ENCODE peak calls at places on chromosome 22, in nine cellular contexts. One of them, this sample, is unnamed.

GRCh38 chr22:39185601-39186012 is 33.1 kb upstream of the CBX7 start:
- DNase-seq in AG10803: peak
- DNase-seq in amygdala: peak
- DNase-seq in GM20000: no peak
- DNase-seq in astrocyte of the cerebellum: no peak
- DNase-seq in SW480: no peak
- DNase-seq in K562: peak
- DNase-seq in effector CD4-positive, alpha-beta T cell: no peak
- DNase-seq in EL: no peak
- DNase-seq in this sample: no peak

GRCh38 chr22:47996446-47996857 is 1234.0 kb downstream of the TBC1D22A start:
- DNase-seq in AG10803: no peak
- DNase-seq in amygdala: no peak
- DNase-seq in GM20000: no peak
- DNase-seq in astrocyte of the cerebellum: no peak
- DNase-seq in SW480: no peak
- DNase-seq in K562: no peak
- DNase-seq in effector CD4-positive, alpha-beta T cell: no peak
- DNase-seq in EL: no peak
- DNase-seq in this sample: no peak

GRCh38 chr22:36433318-36434231 is 45.8 kb upstream of the MYH9 start:
- DNase-seq in AG10803: no peak
- DNase-seq in amygdala: no peak
- DNase-seq in GM20000: no peak
- DNase-seq in astrocyte of the cerebellum: no peak
- DNase-seq in SW480: no peak
- DNase-seq in K562: no peak
- DNase-seq in effector CD4-positive, alpha-beta T cell: no peak
- DNase-seq in EL: no peak
- DNase-seq in this sample: no peak

GRCh38 chr22:29427176-29427760 is 11.1 kb upstream of the RFPL1 start:
- DNase-seq in AG10803: no peak
- DNase-seq in amygdala: no peak
- DNase-seq in GM20000: no peak
- DNase-seq in astrocyte of the cerebellum: no peak
- DNase-seq in SW480: no peak
- DNase-seq in K562: no peak
- DNase-seq in effector CD4-positive, alpha-beta T cell: no peak
- DNase-seq in EL: no peak
- DNase-seq in this sample: no peak

GRCh38 chr22:46592390-46592872 is 27.8 kb upstream of the GRAMD4 start:
- DNase-seq in AG10803: peak
- DNase-seq in amygdala: peak
- DNase-seq in GM20000: peak
- DNase-seq in astrocyte of the cerebellum: peak
- DNase-seq in SW480: peak
- DNase-seq in K562: peak
- DNase-seq in effector CD4-positive, alpha-beta T cell: no peak
- DNase-seq in EL: peak
- DNase-seq in this sample: peak

GRCh38 chr22:45673482-45674175 is 2.0 kb downstream of the ATXN10 start:
- DNase-seq in AG10803: no peak
- DNase-seq in amygdala: no peak
- DNase-seq in GM20000: no peak
- DNase-seq in astrocyte of the cerebellum: no peak
- DNase-seq in SW480: no peak
- DNase-seq in K562: peak
- DNase-seq in effector CD4-positive, alpha-beta T cell: no peak
- DNase-seq in EL: no peak
- DNase-seq in this sample: no peak

GRCh38 chr22:47367993-47368945 is 605.8 kb downstream of the TBC1D22A start:
- DNase-seq in AG10803: no peak
- DNase-seq in amygdala: no peak
- DNase-seq in GM20000: no peak
- DNase-seq in astrocyte of the cerebellum: no peak
- DNase-seq in SW480: peak
- DNase-seq in K562: no peak
- DNase-seq in effector CD4-positive, alpha-beta T cell: no peak
- DNase-seq in EL: no peak
- DNase-seq in this sample: no peak

GRCh38 chr22:23289130-23289503 is 108.8 kb downstream of the BCR start:
- DNase-seq in AG10803: no peak
- DNase-seq in amygdala: no peak
- DNase-seq in GM20000: no peak
- DNase-seq in astrocyte of the cerebellum: no peak
- DNase-seq in SW480: no peak
- DNase-seq in K562: peak
- DNase-seq in effector CD4-positive, alpha-beta T cell: no peak
- DNase-seq in EL: no peak
- DNase-seq in this sample: no peak

GRCh38 chr22:46484861-46485595 is 52.4 kb downstream of the CELSR1 start:
- DNase-seq in AG10803: no peak
- DNase-seq in amygdala: no peak
- DNase-seq in GM20000: no peak
- DNase-seq in astrocyte of the cerebellum: peak
- DNase-seq in SW480: no peak
- DNase-seq in K562: no peak
- DNase-seq in effector CD4-positive, alpha-beta T cell: no peak
- DNase-seq in EL: peak
- DNase-seq in this sample: no peak

GRCh38 chr22:20096574-20097420 is 16.8 kb downstream of the DGCR8 start:
- DNase-seq in AG10803: no peak
- DNase-seq in amygdala: no peak
- DNase-seq in GM20000: no peak
- DNase-seq in astrocyte of the cerebellum: no peak
- DNase-seq in SW480: no peak
- DNase-seq in K562: no peak
- DNase-seq in effector CD4-positive, alpha-beta T cell: no peak
- DNase-seq in EL: no peak
- DNase-seq in this sample: no peak

This sample was measured in GM10248.